ENCODE peak calls at places on chromosomes 5 and 9, in five cellular contexts. D is ovary; A is CD8-positive, alpha-beta T cell; M is epithelial cell of proximal tubule; O is AG10803. F is an unnamed sample.

GRCh38 chr5:17189381-17190036 is 27.9 kb upstream of the BASP1 start:
- DNase-seq in A (peak), O (peak), M (no peak), D (peak), F (peak)

GRCh38 chr5:158820891-158821290 is 278.8 kb downstream of the EBF1 start:
- DNase-seq in D (no peak), A (no peak), M (no peak), O (no peak), F (no peak)

GRCh38 chr5:115543365-115543700 is 1.2 kb downstream of the FEM1C start:
- DNase-seq in A (no peak), D (no peak), M (no peak), O (no peak), F (no peak)

GRCh38 chr5:178114325-178115135 is 1.2 kb downstream of the N4BP3 start:
- DNase-seq in O (no peak), D (no peak), M (no peak), A (peak), F (no peak)

GRCh38 chr5:78162253-78162862 is 132.1 kb downstream of the AP3B1 start:
- DNase-seq in O (peak), D (no peak), A (no peak), M (no peak), F (peak)

GRCh38 chr9:88555581-88555980 is 20.6 kb downstream of the NXNL2 start:
- DNase-seq in D (no peak), O (no peak), M (no peak), A (no peak), F (no peak)

GRCh38 chr5:131994533-131995226 is 16.8 kb downstream of the ACSL6 start:
- DNase-seq in A (no peak), M (no peak), D (no peak), O (no peak), F (no peak)

GRCh38 chr9:98214811-98215210 is 22.4 kb upstream of the CORO2A start:
- DNase-seq in D (no peak), O (no peak), A (no peak), M (no peak), F (no peak)

GRCh38 chr9:88660611-88661010 is 125.6 kb downstream of the NXNL2 start:
- DNase-seq in M (no peak), A (no peak), O (peak), D (no peak), F (peak)

GRCh38 chr9:94819161-94819677 is 92.7 kb downstream of the AOPEP start:
- DNase-seq in O (no peak), M (no peak), D (no peak), A (no peak), F (no peak)

GRCh38 chr5:55994502-55994997 is at the start of gene IL6ST:
- DNase-seq in D (no peak), A (peak), O (peak), M (no peak), F (peak)

GRCh38 chr5:170168002-170168401 is 62.3 kb downstream of the FOXI1 start:
- DNase-seq in O (no peak), D (no peak), M (no peak), A (no peak), F (no peak)

GRCh38 chr5:94218374-94218773 is 400.0 kb downstream of the KIAA0825 start:
- DNase-seq in O (peak), M (peak), D (no peak), A (no peak), F (peak)

GRCh38 chr5:61624966-61625681 is 293.1 kb downstream of the ZSWIM6 start:
- DNase-seq in M (no peak), O (no peak), A (no peak), D (no peak), F (no peak)

GRCh38 chr5:36728697-36729543 is 122.5 kb downstream of the SLC1A3 start:
- DNase-seq in O (peak), A (no peak), M (no peak), D (no peak), F (peak)

GRCh38 chr5:1661831-1662558 is 137.6 kb downstream of the MRPL36 start:
- DNase-seq in D (no peak), A (no peak), O (no peak), M (no peak), F (no peak)

GRCh38 chr9:123465304-123465703 is 109.3 kb downstream of the CRB2 start:
- DNase-seq in M (no peak), A (no peak), O (no peak), D (no peak), F (no peak)

GRCh38 chr5:78718827-78719226 is 70.3 kb upstream of the LHFPL2 start:
- DNase-seq in M (no peak), D (no peak), A (no peak), O (no peak), F (no peak)

GRCh38 chr5:74149395-74149794 is 491.1 kb downstream of the ENC1 start:
- DNase-seq in M (no peak), A (no peak), O (peak), D (no peak), F (peak)
- TF ChIP-seq CTCF in M (no peak), A (no peak), O (no peak), D (no peak), F (no peak)

GRCh38 chr9:107667700-107668099 is 178.1 kb upstream of the KLF4 start:
- DNase-seq in M (no peak), O (no peak), A (no peak), D (no peak), F (no peak)
- H3K4me3 ChIP-seq in M (no peak), O (no peak), A (no peak), D (no peak), F (no peak)

DNA sequence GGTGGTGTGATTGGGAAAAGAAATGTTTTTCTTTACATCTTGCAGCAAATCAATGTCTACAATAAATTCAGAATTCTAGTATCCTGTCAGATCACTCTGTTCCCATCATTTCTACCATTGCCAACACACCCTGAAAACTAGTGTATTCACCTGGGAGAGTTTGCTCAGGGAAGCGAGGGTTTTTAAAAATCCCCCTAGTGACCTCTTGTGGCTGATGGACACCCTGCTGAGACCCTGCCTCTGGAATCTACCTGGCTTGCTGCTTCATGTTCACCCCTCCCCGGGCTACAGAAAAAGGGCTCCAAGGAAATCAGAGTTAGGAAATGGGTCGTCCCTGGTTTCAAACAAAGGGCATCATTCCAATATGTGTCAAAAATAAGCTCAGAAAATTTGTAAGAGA is 21.4 kb upstream of the ALDOB start:
- DNase-seq in A (no peak), M (no peak), D (no peak), O (no peak), F (no peak)
- TF ChIP-seq CTCF in A (no peak), M (peak), D (no peak), O (no peak), F (no peak)

DNA sequence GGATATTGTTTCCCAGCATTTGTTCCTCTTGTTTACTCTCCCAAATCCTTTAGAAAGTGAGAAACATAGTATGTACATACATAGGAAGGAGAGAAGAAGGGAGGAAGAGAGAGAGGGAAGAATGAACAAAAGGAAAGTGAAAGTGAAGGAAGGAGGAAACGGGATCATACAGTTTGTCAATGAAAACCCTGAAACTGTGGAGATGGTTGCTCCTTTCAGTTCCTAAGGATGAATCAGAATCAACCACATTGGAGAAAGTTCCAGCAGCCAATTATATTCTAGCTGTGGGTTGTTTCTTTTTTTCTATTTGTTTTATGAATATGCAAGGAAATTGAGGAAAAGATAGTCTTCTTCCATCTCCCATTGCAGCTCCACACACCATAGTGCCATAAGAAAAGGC is 396.5 kb downstream of the MLLT3 start:
- DNase-seq in A (no peak), O (no peak), D (no peak), M (no peak), F (no peak)
- H3K4me3 ChIP-seq in A (no peak), O (peak), D (no peak), M (peak), F (peak)

DNA sequence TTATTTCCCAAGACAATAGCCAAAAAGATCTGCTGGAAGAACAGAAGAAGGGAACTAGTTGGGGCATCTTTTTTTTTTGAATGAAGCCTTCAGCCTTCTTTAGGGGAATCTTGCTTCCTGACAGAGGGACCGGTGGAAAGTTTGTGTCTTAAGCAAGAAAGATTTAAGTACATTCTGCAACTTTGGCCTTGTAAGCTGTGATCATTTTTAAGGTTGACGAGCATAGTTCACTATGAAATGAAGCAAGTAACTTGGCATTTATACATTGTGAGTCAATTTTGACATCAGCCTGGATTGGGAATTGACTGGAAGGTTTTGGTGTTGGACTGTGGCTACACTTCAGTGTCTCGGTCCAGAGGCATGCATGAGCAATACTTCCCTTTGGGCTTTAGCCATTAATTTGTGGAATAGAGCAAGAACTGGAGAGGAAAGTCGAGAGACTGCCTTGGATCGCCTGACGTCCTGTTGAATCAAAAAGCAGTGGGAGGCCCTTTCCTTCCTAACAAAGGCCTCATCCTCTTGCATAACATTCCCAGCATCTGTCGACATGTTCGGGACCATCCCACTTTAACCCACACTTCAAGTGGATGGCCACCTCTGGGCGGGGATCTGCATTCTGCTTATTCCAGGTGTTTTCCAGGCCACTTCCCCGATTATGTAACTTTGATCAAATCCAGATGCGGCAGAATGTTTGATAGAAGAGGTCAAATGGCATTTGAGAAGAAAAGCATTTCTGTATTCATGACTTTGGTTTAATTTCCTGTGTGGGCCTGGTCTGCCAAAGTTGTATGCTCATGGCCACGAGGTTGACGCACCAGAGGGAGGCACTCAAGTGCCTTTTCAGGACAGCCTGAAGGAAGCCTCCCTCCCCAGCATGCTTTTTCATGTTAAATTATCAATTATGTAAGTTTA is 12.5 kb downstream of the ABL1 start:
- DNase-seq in A (no peak), D (peak), M (peak), O (peak), F (peak)
- TF ChIP-seq CTCF in A (no peak), D (no peak), M (peak), O (peak), F (peak)

GRCh38 chr9:111925784-111926183 is 29.2 kb downstream of the UGCG start:
- DNase-seq in O (no peak), D (no peak), A (no peak), M (no peak), F (no peak)
- H3K4me3 ChIP-seq in O (no peak), D (no peak), A (no peak), M (no peak), F (no peak)

GRCh38 chr9:137578518-137579258 is at the start of gene DPH7:
- DNase-seq in A (peak), D (peak), M (no peak), O (peak), F (peak)

GRCh38 chr9:137574192-137574591 is 4.5 kb downstream of the DPH7 start:
- DNase-seq in M (no peak), A (no peak), O (no peak), D (no peak), F (no peak)

GRCh38 chr9:137575382-137575724 is 3.4 kb downstream of the DPH7 start:
- DNase-seq in A (no peak), M (no peak), O (no peak), D (no peak), F (no peak)

GRCh38 chr9:137579259-137579604 is 507 bp upstream of the DPH7 start:
- DNase-seq in O (no peak), A (no peak), M (no peak), D (no peak), F (no peak)

GRCh38 chr9:137575725-137576411 is 2.9 kb downstream of the DPH7 start:
- DNase-seq in A (no peak), O (no peak), M (no peak), D (no peak), F (no peak)
- TF ChIP-seq CTCF in A (no peak), O (no peak), M (no peak), D (no peak), F (no peak)

GRCh38 chr9:133991211-133991921 is 758 bp downstream of the VAV2 start:
- DNase-seq in D (no peak), M (no peak), A (no peak), O (no peak), F (no peak)
- H3K4me3 ChIP-seq in D (peak), M (peak), A (no peak), O (peak), F (peak)

F was measured in fibroblast of pulmonary artery.